ENCODE peak calls at places on chromosome 7, in seven cellular contexts. E, I, M, Z, Y, U and A are unnamed samples.

GRCh38 chr7:155994253-155994811 is 182.1 kb upstream of the SHH start:
- DNase-seq in E (no peak), I (no peak), M (no peak), Z (no peak), Y (no peak), U (no peak), A (no peak)

GRCh38 chr7:151257990-151258389 is 9.5 kb upstream of the SMARCD3 start:
- DNase-seq in E (no peak), I (no peak), M (no peak), Z (no peak), Y (no peak), U (no peak), A (no peak)

GRCh38 chr7:137661634-137662033 is 185.1 kb downstream of the DGKI start:
- DNase-seq in E (no peak), I (no peak), M (no peak), Z (no peak), Y (no peak), U (no peak), A (no peak)

GRCh38 chr7:52958621-52959140 is 76.8 kb upstream of the POM121L12 start:
- DNase-seq in E (no peak), I (no peak), M (no peak), Z (no peak), Y (no peak), U (no peak), A (no peak)

GRCh38 chr7:120867932-120868331 is 10.0 kb upstream of the TSPAN12 start:
- DNase-seq in E (no peak), I (peak), M (no peak), Z (no peak), Y (peak), U (no peak), A (no peak)

GRCh38 chr7:158446281-158446680 is 141.3 kb downstream of the PTPRN2 start:
- DNase-seq in E (no peak), I (no peak), M (no peak), Z (no peak), Y (no peak), U (no peak), A (no peak)

GRCh38 chr7:107816053-107816566 is 13.1 kb upstream of the SLC26A3 start:
- DNase-seq in E (no peak), I (no peak), M (no peak), Z (no peak), Y (no peak), U (no peak), A (no peak)

GRCh38 chr7:23396222-23396621 is 74.1 kb downstream of the IGF2BP3 start:
- DNase-seq in E (no peak), I (no peak), M (peak), Z (no peak), Y (no peak), U (no peak), A (no peak)

GRCh38 chr7:116524609-116525297 is at the start of gene CAV1:
- DNase-seq in E (peak), I (peak), M (peak), Z (peak), Y (peak), U (peak), A (peak)

GRCh38 chr7:95501261-95501816 is 15.6 kb downstream of the ASB4 start:
- DNase-seq in E (no peak), I (peak), M (no peak), Z (peak), Y (peak), U (no peak), A (peak)

GRCh38 chr7:137508437-137509175 is 165.1 kb upstream of the PTN start:
- DNase-seq in E (no peak), I (no peak), M (peak), Z (no peak), Y (no peak), U (no peak), A (no peak)

GRCh38 chr7:18356195-18356645 is 139.3 kb upstream of the HDAC9 start:
- DNase-seq in E (no peak), I (peak), M (peak), Z (no peak), Y (peak), U (peak), A (peak)

GRCh38 chr7:97580205-97580604 is 151.7 kb upstream of the TAC1 start:
- DNase-seq in E (no peak), I (no peak), M (no peak), Z (no peak), Y (no peak), U (no peak), A (no peak)

GRCh38 chr7:31129067-31129466 is 77.0 kb downstream of the ADCYAP1R1 start:
- DNase-seq in E (no peak), I (no peak), M (no peak), Z (no peak), Y (no peak), U (no peak), A (no peak)

GRCh38 chr7:24786941-24787340 is 29.7 kb upstream of the GSDME start:
- DNase-seq in E (no peak), I (no peak), M (peak), Z (peak), Y (no peak), U (no peak), A (no peak)

GRCh38 chr7:36630112-36630650 is 94.1 kb downstream of the AOAH start:
- DNase-seq in E (no peak), I (no peak), M (no peak), Z (no peak), Y (no peak), U (no peak), A (no peak)

GRCh38 chr7:120714945-120715344 is 143.0 kb downstream of the TSPAN12 start:
- DNase-seq in E (no peak), I (no peak), M (no peak), Z (no peak), Y (no peak), U (no peak), A (no peak)

GRCh38 chr7:108586274-108586710 is 16.6 kb downstream of the DNAJB9 start:
- DNase-seq in E (no peak), I (no peak), M (no peak), Z (no peak), Y (no peak), U (no peak), A (no peak)

GRCh38 chr7:100219271-100219737 is 445 bp upstream of the PVRIG start:
- DNase-seq in E (no peak), I (peak), M (no peak), Z (peak), Y (no peak), U (no peak), A (no peak)

GRCh38 chr7:64881461-64882287 is 21.4 kb upstream of the ZNF273 start:
- DNase-seq in E (peak), I (no peak), M (no peak), Z (no peak), Y (peak), U (no peak), A (peak)

GRCh38 chr7:47478926-47479791 is 102.8 kb downstream of the TNS3 start:
- DNase-seq in E (no peak), I (no peak), M (no peak), Z (no peak), Y (no peak), U (no peak), A (no peak)

GRCh38 chr7:102991540-102992214 is 78.9 kb downstream of the LRRC17 start:
- DNase-seq in E (peak), I (no peak), M (peak), Z (peak), Y (no peak), U (no peak), A (no peak)

GRCh38 chr7:19558527-19558926 is 150.3 kb downstream of the POLR1F start:
- DNase-seq in E (no peak), I (no peak), M (peak), Z (no peak), Y (no peak), U (no peak), A (no peak)

GRCh38 chr7:105990726-105991465 is 27.8 kb downstream of the CDHR3 start:
- DNase-seq in E (no peak), I (no peak), M (no peak), Z (no peak), Y (no peak), U (peak), A (no peak)

GRCh38 chr7:155299539-155300202 is 2.0 kb downstream of the INSIG1 start:
- DNase-seq in E (peak), I (no peak), M (no peak), Z (peak), Y (peak), U (no peak), A (no peak)

GRCh38 chr7:131546583-131547111 is 9.8 kb downstream of the PODXL start:
- DNase-seq in E (no peak), I (no peak), M (no peak), Z (peak), Y (peak), U (peak), A (peak)

GRCh38 chr7:139776486-139777303 is 1.1 kb downstream of the HIPK2 start:
- DNase-seq in E (peak), I (peak), M (peak), Z (peak), Y (peak), U (peak), A (no peak)

GRCh38 chr7:39892361-39892760 is 57.7 kb upstream of the CDK13 start:
- DNase-seq in E (no peak), I (no peak), M (no peak), Z (no peak), Y (no peak), U (no peak), A (no peak)

GRCh38 chr7:39888171-39888853 is 61.7 kb upstream of the CDK13 start:
- DNase-seq in E (no peak), I (no peak), M (no peak), Z (no peak), Y (no peak), U (no peak), A (no peak)

GRCh38 chr7:39891879-39892278 is 58.2 kb upstream of the CDK13 start:
- DNase-seq in E (no peak), I (no peak), M (no peak), Z (no peak), Y (no peak), U (no peak), A (no peak)

GRCh38 chr7:39894904-39895303 is 55.2 kb upstream of the CDK13 start:
- DNase-seq in E (no peak), I (no peak), M (peak), Z (no peak), Y (no peak), U (no peak), A (no peak)

GRCh38 chr7:39890411-39890810 is 59.6 kb upstream of the CDK13 start:
- DNase-seq in E (no peak), I (no peak), M (no peak), Z (no peak), Y (no peak), U (no peak), A (no peak)
- TF ChIP-seq CTCF in E (no peak), I (no peak), M (no peak), Z (no peak), Y (no peak), U (no peak), A (no peak)

DNA sequence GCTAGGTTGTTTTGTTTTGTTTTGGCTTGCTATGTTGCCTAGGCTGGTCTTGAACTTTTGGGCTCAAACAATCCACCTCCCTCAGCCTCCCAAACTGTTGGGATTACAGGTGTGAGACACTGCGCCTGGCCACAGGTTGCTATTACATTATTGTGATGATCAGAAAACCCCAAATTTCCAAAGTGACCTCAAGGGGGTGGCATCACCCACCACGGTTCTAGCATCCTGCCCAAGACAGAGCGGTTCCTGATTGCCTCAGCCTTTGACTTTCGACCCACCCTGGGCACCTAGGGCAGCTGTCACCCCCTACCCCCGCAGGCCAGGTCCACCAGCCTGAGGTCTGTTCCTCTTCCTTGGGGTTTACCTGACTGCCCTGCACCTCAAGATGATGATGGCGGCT is 28.4 kb downstream of the SBDS start:
- DNase-seq in E (no peak), I (no peak), M (no peak), Z (peak), Y (no peak), U (no peak), A (peak)
- TF ChIP-seq CTCF in E (no peak), I (no peak), M (no peak), Z (no peak), Y (no peak), U (no peak), A (no peak)

GRCh38 chr7:56033671-56034432 is 17.4 kb downstream of the PSPH start:
- DNase-seq in E (peak), I (peak), M (peak), Z (peak), Y (peak), U (peak), A (peak)
- TF ChIP-seq CTCF in E (no peak), I (peak), M (peak), Z (no peak), Y (no peak), U (peak), A (no peak)

GRCh38 chr7:101435461-101436225 is 73.0 kb downstream of the COL26A1 start:
- DNase-seq in E (no peak), I (no peak), M (no peak), Z (no peak), Y (no peak), U (no peak), A (no peak)
- TF ChIP-seq CTCF in E (no peak), I (no peak), M (no peak), Z (no peak), Y (no peak), U (no peak), A (no peak)

DNA sequence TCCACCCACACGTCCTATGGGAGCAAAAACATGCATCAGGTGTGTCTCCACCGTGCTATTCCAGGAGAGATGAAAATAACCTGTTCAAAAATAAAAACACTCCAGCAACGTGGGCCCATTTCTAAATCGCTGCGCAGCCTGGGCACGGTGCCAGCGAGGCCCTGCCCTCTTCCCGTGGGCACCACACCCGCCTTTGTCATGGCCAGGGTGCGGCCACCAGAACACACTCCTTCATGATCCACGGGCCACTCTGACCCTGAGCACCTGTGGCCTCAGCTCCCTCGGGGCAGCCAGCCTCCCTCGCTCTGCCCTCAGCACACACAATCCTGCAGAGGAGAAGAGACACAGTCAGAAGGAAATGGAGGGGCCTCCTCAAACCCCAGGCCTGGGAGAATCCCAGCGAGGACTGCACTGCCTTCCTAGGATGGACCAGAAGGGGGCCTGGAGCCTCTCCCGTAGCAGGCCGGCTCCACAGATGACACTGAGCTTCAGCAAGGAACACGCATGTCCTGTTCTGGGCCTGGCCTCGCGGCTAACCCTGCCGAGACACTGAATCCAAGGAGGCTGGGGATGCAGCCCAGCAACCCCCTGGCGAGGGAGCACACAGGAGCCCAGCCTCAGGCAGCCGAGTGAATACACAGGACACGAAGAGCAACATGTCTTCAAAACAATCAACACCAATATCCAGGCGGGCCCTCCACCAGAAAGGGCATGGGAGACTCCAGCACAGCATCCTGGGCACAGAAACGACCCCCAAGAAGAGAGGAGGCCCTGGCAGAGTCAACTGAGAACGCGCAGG is 169.0 kb downstream of the MAD1L1 start:
- DNase-seq in E (peak), I (no peak), M (peak), Z (no peak), Y (no peak), U (no peak), A (no peak)
- TF ChIP-seq CTCF in E (peak), I (no peak), M (peak), Z (no peak), Y (no peak), U (peak), A (no peak)

DNA sequence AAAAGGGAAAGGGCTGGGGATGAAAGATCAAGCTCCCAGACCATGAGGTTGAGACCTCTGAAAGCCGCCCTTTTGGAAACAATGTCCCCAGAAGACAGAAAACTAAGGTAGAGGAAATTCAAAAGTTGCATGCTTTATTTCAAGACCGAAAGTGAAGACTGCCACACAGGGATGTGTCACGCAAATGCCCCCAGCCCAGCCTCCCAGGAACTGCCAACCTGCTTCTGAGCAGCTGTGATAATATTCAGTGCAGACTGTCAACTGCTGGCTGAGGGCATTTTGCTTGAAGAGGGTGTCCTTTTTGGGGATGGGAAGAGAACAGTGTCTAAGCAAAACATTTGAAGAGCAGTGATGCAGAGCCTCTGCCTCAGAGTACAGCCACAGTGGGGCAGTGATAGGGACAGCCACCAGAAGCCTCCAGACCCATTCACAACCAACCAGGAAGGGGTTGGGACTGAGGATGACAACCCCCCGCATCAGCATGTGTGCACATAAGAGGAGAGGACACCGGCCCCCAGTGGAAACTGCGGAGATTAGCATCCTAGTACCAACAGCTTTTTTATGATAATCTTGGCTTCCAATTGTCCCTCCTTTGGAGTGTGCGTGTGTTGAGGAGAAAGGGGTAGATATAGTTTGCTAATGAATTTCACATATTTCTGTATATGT is 34.7 kb upstream of the NFE2L3 start:
- DNase-seq in E (no peak), I (no peak), M (no peak), Z (no peak), Y (no peak), U (no peak), A (no peak)
- TF ChIP-seq CTCF in E (no peak), I (no peak), M (no peak), Z (no peak), Y (no peak), U (no peak), A (no peak)

DNA sequence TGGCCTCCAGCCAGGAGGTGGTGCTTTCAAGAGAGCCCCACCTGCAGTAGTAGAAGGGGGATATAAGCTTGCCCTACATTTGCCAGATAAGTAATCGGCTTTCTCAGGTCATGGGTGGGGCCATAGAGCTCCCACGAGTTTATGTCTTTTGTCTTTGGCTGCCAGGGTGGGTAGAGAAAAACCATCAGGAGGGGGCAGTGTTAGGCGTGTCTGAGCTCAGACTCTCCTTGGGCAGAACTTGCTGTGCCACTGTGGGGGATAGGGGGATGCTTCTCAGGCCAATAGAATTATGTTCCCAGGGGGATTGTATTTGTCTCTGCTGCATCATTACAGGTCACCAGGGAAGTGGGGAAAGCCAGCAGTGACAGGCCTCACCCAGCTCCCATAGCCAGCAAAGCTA is 12.3 kb upstream of the MRPS33 start:
- DNase-seq in E (no peak), I (no peak), M (no peak), Z (no peak), Y (no peak), U (no peak), A (no peak)
- TF ChIP-seq CTCF in E (no peak), I (peak), M (peak), Z (no peak), Y (no peak), U (no peak), A (no peak)

GRCh38 chr7:13421779-13422178 is 567.7 kb downstream of the ETV1 start:
- DNase-seq in E (no peak), I (no peak), M (no peak), Z (no peak), Y (no peak), U (no peak), A (no peak)

GRCh38 chr7:13416071-13416470 is 573.4 kb downstream of the ETV1 start:
- DNase-seq in E (no peak), I (no peak), M (no peak), Z (no peak), Y (no peak), U (no peak), A (no peak)

GRCh38 chr7:13416544-13416943 is 572.9 kb downstream of the ETV1 start:
- DNase-seq in E (no peak), I (no peak), M (no peak), Z (no peak), Y (no peak), U (no peak), A (no peak)

DNA sequence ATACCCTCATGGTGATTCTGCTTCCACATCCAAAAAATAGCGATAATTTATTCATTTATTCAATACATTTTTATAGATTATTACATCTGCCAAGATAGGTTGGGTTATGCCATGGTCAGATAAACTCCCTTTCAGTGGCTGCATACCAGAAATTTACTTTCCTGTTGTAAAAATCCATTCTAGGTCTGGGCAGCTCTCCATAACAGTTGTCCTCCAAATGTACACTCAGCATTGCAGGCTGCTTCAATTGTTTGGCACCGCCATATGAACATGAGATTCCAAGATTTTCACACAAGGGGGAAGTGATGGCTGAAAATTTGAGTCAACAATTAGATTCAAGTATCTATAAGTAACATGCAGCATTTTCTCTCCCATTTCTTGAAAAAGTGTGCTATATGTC is 568.8 kb downstream of the ETV1 start:
- DNase-seq in E (no peak), I (no peak), M (no peak), Z (no peak), Y (no peak), U (no peak), A (no peak)
- TF ChIP-seq CTCF in E (no peak), I (no peak), M (no peak), Z (no peak), Y (no peak), U (no peak), A (no peak)